ENCODE peak calls at places on chromosomes 7 and 10, in ten cellular contexts. E, V, S, C, A, W, D, U, N and Y are unnamed samples.

GRCh38 chr7:66362136-66362535 is 157.0 kb downstream of the TPST1 start:
- DNase-seq in A (no peak), S (no peak), D (no peak), E (no peak), N (no peak), W (no peak), C (no peak), U (no peak), V (no peak), Y (no peak)

GRCh38 chr7:139092090-139092796 is 17.3 kb downstream of the ZC3HAV1 start:
- DNase-seq in E (no peak), S (no peak), V (no peak), D (no peak), N (no peak), U (no peak), W (no peak), C (no peak), A (no peak), Y (no peak)

GRCh38 chr7:148681821-148682220 is 16.9 kb upstream of the CUL1 start:
- DNase-seq in E (no peak), V (no peak), N (no peak), A (no peak), D (no peak), C (no peak), S (no peak), W (no peak), U (no peak), Y (no peak)

GRCh38 chr7:6160191-6160623 is 112.2 kb downstream of the CYTH3 start:
- DNase-seq in E (no peak), S (peak; percentile 37), A (peak; percentile 51), U (peak; percentile 81), V (peak; percentile 86), D (peak; percentile 82), N (peak; percentile 82), C (peak; percentile 79), W (peak; percentile 52), Y (peak; percentile 78)

GRCh38 chr10:10092581-10092980 is 925.1 kb upstream of the CELF2 start:
- DNase-seq in V (peak; percentile 4), N (peak; percentile 79), E (no peak), D (no peak), U (peak; percentile 25), C (no peak), S (no peak), W (peak; percentile 6), A (no peak), Y (peak; percentile 48)

GRCh38 chr10:28676297-28676967 is 889 bp upstream of the BAMBI start:
- DNase-seq in C (peak; percentile 14), E (peak; percentile 40), W (no peak), U (peak; percentile 46), V (no peak), N (no peak), A (peak; percentile 26), S (peak; percentile 46), D (peak; percentile 26), Y (peak; percentile 69)

GRCh38 chr7:28224675-28225074 is 44.1 kb upstream of the JAZF1 start:
- DNase-seq in V (no peak), S (no peak), D (no peak), W (no peak), U (no peak), N (no peak), C (no peak), A (no peak), E (no peak), Y (no peak)

GRCh38 chr7:110534241-110534931 is 556.5 kb upstream of the LRRN3 start:
- DNase-seq in C (peak; percentile 1), V (peak; percentile 28), U (peak; percentile 60), D (peak; percentile 89), W (peak; percentile 49), A (no peak), S (no peak), E (no peak), N (peak; percentile 47), Y (no peak)

GRCh38 chr10:20776384-20776783 is 120.7 kb downstream of the NEBL start:
- DNase-seq in V (no peak), W (no peak), E (no peak), S (no peak), A (no peak), C (no peak), N (no peak), U (no peak), D (no peak), Y (no peak)

GRCh38 chr10:31272841-31273240 is 46.2 kb upstream of the ZEB1 start:
- DNase-seq in N (no peak), E (no peak), A (no peak), S (no peak), W (no peak), U (no peak), D (no peak), C (no peak), V (no peak), Y (no peak)

GRCh38 chr7:132817844-132818427 is 241.7 kb upstream of the PLXNA4 start:
- DNase-seq in S (no peak), N (no peak), D (no peak), A (no peak), C (peak; percentile 24), U (no peak), V (peak; percentile 51), E (no peak), W (peak; percentile 10), Y (no peak)

GRCh38 chr10:117817116-117817515 is 229.6 kb downstream of the RAB11FIP2 start:
- DNase-seq in S (no peak), W (no peak), E (no peak), U (no peak), C (no peak), A (no peak), V (no peak), D (no peak), N (no peak), Y (no peak)

GRCh38 chr10:117823980-117824379 is 222.8 kb downstream of the RAB11FIP2 start:
- DNase-seq in U (no peak), C (no peak), D (no peak), N (no peak), V (no peak), S (no peak), A (no peak), W (no peak), E (no peak), Y (no peak)

GRCh38 chr10:117818696-117819095 is 228.0 kb downstream of the RAB11FIP2 start:
- DNase-seq in V (peak; percentile 15), A (no peak), D (no peak), C (no peak), S (no peak), N (no peak), U (no peak), W (no peak), E (no peak), Y (no peak)
- TF ChIP-seq CTCF in V (no peak), A (no peak), D (no peak), C (no peak), S (no peak), N (no peak), U (no peak), W (no peak), E (no peak), Y (no peak)

DNA sequence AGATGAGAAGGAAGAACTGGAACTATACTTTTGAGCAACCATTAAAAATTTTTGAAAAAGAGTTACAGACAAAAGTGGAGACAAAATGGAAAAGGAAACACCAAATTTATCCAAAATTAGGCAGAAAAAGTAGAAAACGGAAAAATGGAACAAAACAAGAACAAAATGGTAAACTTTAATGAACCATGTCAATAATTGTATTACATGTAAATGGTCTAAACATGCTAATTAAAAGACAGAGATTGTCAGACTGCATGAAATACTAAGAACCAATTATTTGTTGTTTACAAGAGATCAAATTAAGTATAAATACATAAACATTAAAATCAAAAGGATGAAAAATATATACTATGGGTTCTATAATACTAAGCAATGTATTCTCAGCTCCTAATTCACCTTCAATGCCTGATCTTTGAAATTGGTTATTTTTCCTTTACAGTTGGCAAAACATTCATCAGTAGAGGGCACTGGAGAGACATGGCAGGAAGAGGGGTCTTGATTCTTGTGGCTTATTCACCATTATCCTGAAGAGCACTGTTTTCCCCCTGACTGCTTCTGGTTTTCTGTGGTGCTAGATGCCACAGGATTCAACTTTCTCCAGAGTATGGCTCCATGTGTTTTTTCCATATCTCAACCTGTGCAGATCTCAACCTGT is 124.9 kb downstream of the ELFN1 start:
- DNase-seq in S (no peak), D (no peak), A (no peak), E (no peak), V (no peak), U (no peak), C (no peak), W (no peak), N (no peak), Y (no peak)
- TF ChIP-seq CTCF in S (peak; percentile 36), D (peak; percentile 76), A (no peak), E (no peak), V (no peak), U (no peak), C (peak; percentile 33), W (peak; percentile 24), N (no peak), Y (no peak)

DNA sequence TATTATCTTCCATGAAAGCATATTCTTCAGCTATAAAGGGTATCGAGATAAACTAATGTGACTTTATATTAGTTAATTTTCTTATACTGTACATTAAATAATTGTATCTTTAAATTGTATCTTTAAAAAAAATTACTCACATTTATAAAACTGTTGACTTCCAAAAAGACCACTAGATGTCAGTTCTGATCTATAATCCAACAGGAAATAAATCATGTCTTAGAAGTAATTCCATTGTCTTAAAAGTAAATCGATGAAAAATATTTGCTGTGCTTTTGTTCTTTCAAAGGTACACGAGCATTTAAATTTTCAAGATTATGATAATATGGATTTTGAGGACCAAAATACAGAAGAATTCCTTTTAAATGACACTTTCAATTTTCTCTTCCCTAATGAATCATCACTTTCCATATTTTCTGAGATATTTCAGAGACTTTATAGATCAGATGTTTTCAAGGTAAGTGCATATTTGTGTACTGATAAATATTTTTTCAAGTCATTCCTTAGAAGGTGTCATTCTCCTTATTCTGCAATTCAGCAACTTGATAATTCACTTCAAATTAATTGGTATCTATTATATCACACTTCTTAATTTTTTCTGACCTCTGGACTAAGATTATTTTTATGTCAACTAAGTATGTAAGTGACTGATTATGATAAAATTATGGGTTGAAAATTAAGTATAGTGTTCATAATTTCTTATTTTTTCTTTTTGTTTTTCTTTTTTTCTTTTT is 138.5 kb downstream of the CPED1 start:
- DNase-seq in A (no peak), V (peak; percentile 38), E (no peak), C (peak; percentile 58), S (no peak), W (peak; percentile 50), N (no peak), D (no peak), U (no peak), Y (no peak)
- TF ChIP-seq CTCF in A (no peak), V (peak; percentile 42), E (no peak), C (peak; percentile 18), S (peak; percentile 31), W (peak; percentile 27), N (no peak), D (no peak), U (no peak), Y (no peak)

DNA sequence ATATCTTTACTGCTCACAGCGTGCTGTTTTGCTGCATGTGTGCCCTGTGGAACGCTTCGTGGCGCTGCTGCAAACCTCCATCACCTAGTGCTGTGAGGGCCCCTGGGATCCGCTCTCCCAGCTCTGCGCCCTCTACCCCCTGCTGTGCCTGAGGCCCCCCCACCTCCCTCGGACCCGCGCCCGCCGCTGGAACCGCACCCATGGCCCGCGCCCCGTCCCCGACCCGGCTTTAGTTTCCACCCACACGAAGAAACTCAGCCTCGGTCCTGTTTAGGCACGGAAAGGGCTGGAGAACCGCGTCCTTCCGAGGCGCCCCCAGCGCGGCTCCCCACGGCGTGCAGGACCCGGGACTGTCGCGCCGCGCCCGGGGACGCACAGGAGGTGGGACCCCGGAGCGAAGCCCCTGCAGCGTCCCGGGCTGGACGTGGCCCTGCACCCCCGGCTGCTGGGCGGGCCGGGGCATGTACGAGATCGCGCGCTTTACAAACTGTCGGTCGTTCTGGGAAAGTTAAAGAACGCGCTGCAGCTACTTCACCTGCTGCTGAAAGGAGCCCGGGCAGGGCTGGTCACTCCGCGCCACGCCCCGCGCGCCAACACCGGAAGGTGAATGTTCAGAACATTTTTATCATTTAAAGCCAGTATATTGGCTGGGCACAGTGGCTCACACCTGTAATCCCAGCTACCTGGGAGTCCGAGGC is 54.3 kb downstream of the BMS1 start:
- DNase-seq in C (peak; percentile 13), E (peak; percentile 19), V (peak; percentile 23), U (peak; percentile 54), S (no peak), N (no peak), D (no peak), A (no peak), W (peak; percentile 15), Y (no peak)
- TF ChIP-seq CTCF in C (peak; percentile 9), E (no peak), V (no peak), U (no peak), S (no peak), N (no peak), D (no peak), A (no peak), W (peak; percentile 26), Y (no peak)